ENCODE peak calls at places on chromosomes 12 and 14, in nine cellular contexts. One of them, this sample, is unnamed.

GRCh38 chr12:1173806-1174617 is 183.0 kb downstream of the ERC1 start:
- DNase-seq in CD4-positive, alpha-beta memory T cell: peak
- DNase-seq in AG04450: no peak
- DNase-seq in NCI-H524 treated with DMSO at 0.1 percent for 48 hours: peak
- DNase-seq in RPMI8226: peak
- DNase-seq in posterior cingulate gyrus: no peak
- DNase-seq in NCI-H1105: peak
- DNase-seq in AG08395: no peak
- DNase-seq in T-helper 9 cell: no peak
- DNase-seq in this sample: no peak

GRCh38 chr14:77290705-77291104 is 19.7 kb upstream of the NGB start:
- DNase-seq in CD4-positive, alpha-beta memory T cell: no peak
- DNase-seq in AG04450: peak
- DNase-seq in NCI-H524 treated with DMSO at 0.1 percent for 48 hours: no peak
- DNase-seq in RPMI8226: no peak
- DNase-seq in posterior cingulate gyrus: no peak
- DNase-seq in NCI-H1105: no peak
- DNase-seq in AG08395: peak
- DNase-seq in T-helper 9 cell: no peak
- DNase-seq in this sample: no peak

GRCh38 chr12:64682572-64683277 is 72.4 kb downstream of the RASSF3 start:
- DNase-seq in CD4-positive, alpha-beta memory T cell: no peak
- DNase-seq in AG04450: peak
- DNase-seq in NCI-H524 treated with DMSO at 0.1 percent for 48 hours: peak
- DNase-seq in RPMI8226: no peak
- DNase-seq in posterior cingulate gyrus: no peak
- DNase-seq in NCI-H1105: no peak
- DNase-seq in AG08395: peak
- DNase-seq in T-helper 9 cell: no peak
- DNase-seq in this sample: peak

GRCh38 chr12:48441122-48441521 is 31.2 kb upstream of the ANP32D start:
- DNase-seq in CD4-positive, alpha-beta memory T cell: no peak
- DNase-seq in AG04450: no peak
- DNase-seq in NCI-H524 treated with DMSO at 0.1 percent for 48 hours: no peak
- DNase-seq in RPMI8226: no peak
- DNase-seq in posterior cingulate gyrus: no peak
- DNase-seq in NCI-H1105: no peak
- DNase-seq in AG08395: no peak
- DNase-seq in T-helper 9 cell: no peak
- DNase-seq in this sample: no peak

GRCh38 chr14:35750202-35750904 is 58.7 kb downstream of the RALGAPA1 start:
- DNase-seq in CD4-positive, alpha-beta memory T cell: no peak
- DNase-seq in AG04450: no peak
- DNase-seq in NCI-H524 treated with DMSO at 0.1 percent for 48 hours: no peak
- DNase-seq in RPMI8226: no peak
- DNase-seq in posterior cingulate gyrus: no peak
- DNase-seq in NCI-H1105: no peak
- DNase-seq in AG08395: no peak
- DNase-seq in T-helper 9 cell: no peak
- DNase-seq in this sample: no peak

GRCh38 chr14:41824441-41824840 is 217.8 kb downstream of the LRFN5 start:
- DNase-seq in CD4-positive, alpha-beta memory T cell: no peak
- DNase-seq in AG04450: no peak
- DNase-seq in NCI-H524 treated with DMSO at 0.1 percent for 48 hours: no peak
- DNase-seq in RPMI8226: no peak
- DNase-seq in posterior cingulate gyrus: no peak
- DNase-seq in NCI-H1105: no peak
- DNase-seq in AG08395: no peak
- DNase-seq in T-helper 9 cell: no peak
- DNase-seq in this sample: no peak

GRCh38 chr12:46647034-46647433 is 178.8 kb downstream of the SLC38A4 start:
- DNase-seq in CD4-positive, alpha-beta memory T cell: no peak
- DNase-seq in AG04450: no peak
- DNase-seq in NCI-H524 treated with DMSO at 0.1 percent for 48 hours: no peak
- DNase-seq in RPMI8226: no peak
- DNase-seq in posterior cingulate gyrus: no peak
- DNase-seq in NCI-H1105: no peak
- DNase-seq in AG08395: no peak
- DNase-seq in T-helper 9 cell: no peak
- DNase-seq in this sample: no peak

GRCh38 chr12:91685917-91686316 is 459.7 kb downstream of the BTG1 start:
- DNase-seq in CD4-positive, alpha-beta memory T cell: no peak
- DNase-seq in AG04450: no peak
- DNase-seq in NCI-H524 treated with DMSO at 0.1 percent for 48 hours: no peak
- DNase-seq in RPMI8226: no peak
- DNase-seq in posterior cingulate gyrus: no peak
- DNase-seq in NCI-H1105: no peak
- DNase-seq in AG08395: no peak
- DNase-seq in T-helper 9 cell: no peak
- DNase-seq in this sample: no peak

GRCh38 chr12:14111230-14111865 is 129.9 kb upstream of the GRIN2B start:
- DNase-seq in CD4-positive, alpha-beta memory T cell: no peak
- DNase-seq in AG04450: no peak
- DNase-seq in NCI-H524 treated with DMSO at 0.1 percent for 48 hours: no peak
- DNase-seq in RPMI8226: peak
- DNase-seq in posterior cingulate gyrus: no peak
- DNase-seq in NCI-H1105: no peak
- DNase-seq in AG08395: no peak
- DNase-seq in T-helper 9 cell: no peak
- DNase-seq in this sample: no peak

GRCh38 chr12:21774358-21775129 is at the start of gene KCNJ8:
- DNase-seq in CD4-positive, alpha-beta memory T cell: no peak
- DNase-seq in AG04450: peak
- DNase-seq in NCI-H524 treated with DMSO at 0.1 percent for 48 hours: peak
- DNase-seq in RPMI8226: no peak
- DNase-seq in posterior cingulate gyrus: peak
- DNase-seq in NCI-H1105: peak
- DNase-seq in AG08395: no peak
- DNase-seq in T-helper 9 cell: no peak
- DNase-seq in this sample: peak

GRCh38 chr12:108905725-108906124 is 25.8 kb downstream of the DAO start:
- DNase-seq in CD4-positive, alpha-beta memory T cell: no peak
- DNase-seq in AG04450: no peak
- DNase-seq in NCI-H524 treated with DMSO at 0.1 percent for 48 hours: no peak
- DNase-seq in RPMI8226: no peak
- DNase-seq in posterior cingulate gyrus: no peak
- DNase-seq in NCI-H1105: no peak
- DNase-seq in AG08395: no peak
- DNase-seq in T-helper 9 cell: no peak
- DNase-seq in this sample: no peak

GRCh38 chr12:86230516-86231146 is 25.6 kb downstream of the MGAT4C start:
- DNase-seq in CD4-positive, alpha-beta memory T cell: no peak
- DNase-seq in AG04450: no peak
- DNase-seq in NCI-H524 treated with DMSO at 0.1 percent for 48 hours: no peak
- DNase-seq in RPMI8226: no peak
- DNase-seq in posterior cingulate gyrus: no peak
- DNase-seq in NCI-H1105: no peak
- DNase-seq in AG08395: no peak
- DNase-seq in T-helper 9 cell: no peak
- DNase-seq in this sample: no peak

GRCh38 chr14:81728447-81728846 is 194.8 kb upstream of the SEL1L start:
- DNase-seq in CD4-positive, alpha-beta memory T cell: no peak
- DNase-seq in AG04450: no peak
- DNase-seq in NCI-H524 treated with DMSO at 0.1 percent for 48 hours: no peak
- DNase-seq in RPMI8226: no peak
- DNase-seq in posterior cingulate gyrus: no peak
- DNase-seq in NCI-H1105: no peak
- DNase-seq in AG08395: no peak
- DNase-seq in T-helper 9 cell: no peak
- DNase-seq in this sample: no peak

GRCh38 chr14:67510121-67510520 is 21.6 kb upstream of the TMEM229B start:
- DNase-seq in CD4-positive, alpha-beta memory T cell: no peak
- DNase-seq in AG04450: no peak
- DNase-seq in NCI-H524 treated with DMSO at 0.1 percent for 48 hours: no peak
- DNase-seq in RPMI8226: no peak
- DNase-seq in posterior cingulate gyrus: no peak
- DNase-seq in NCI-H1105: no peak
- DNase-seq in AG08395: peak
- DNase-seq in T-helper 9 cell: no peak
- DNase-seq in this sample: no peak

GRCh38 chr12:115506822-115507629 is 770.5 kb downstream of the MED13L start:
- DNase-seq in CD4-positive, alpha-beta memory T cell: no peak
- DNase-seq in AG04450: no peak
- DNase-seq in NCI-H524 treated with DMSO at 0.1 percent for 48 hours: no peak
- DNase-seq in RPMI8226: no peak
- DNase-seq in posterior cingulate gyrus: no peak
- DNase-seq in NCI-H1105: no peak
- DNase-seq in AG08395: no peak
- DNase-seq in T-helper 9 cell: no peak
- DNase-seq in this sample: no peak

GRCh38 chr12:99390707-99391106 is 256.8 kb upstream of the GARIN6 start:
- DNase-seq in CD4-positive, alpha-beta memory T cell: no peak
- DNase-seq in AG04450: no peak
- DNase-seq in NCI-H524 treated with DMSO at 0.1 percent for 48 hours: no peak
- DNase-seq in RPMI8226: no peak
- DNase-seq in posterior cingulate gyrus: no peak
- DNase-seq in NCI-H1105: no peak
- DNase-seq in AG08395: peak
- DNase-seq in T-helper 9 cell: no peak
- DNase-seq in this sample: no peak

GRCh38 chr12:32444895-32445294 is 45.5 kb downstream of the FGD4 start:
- DNase-seq in CD4-positive, alpha-beta memory T cell: no peak
- DNase-seq in AG04450: no peak
- DNase-seq in NCI-H524 treated with DMSO at 0.1 percent for 48 hours: no peak
- DNase-seq in RPMI8226: peak
- DNase-seq in posterior cingulate gyrus: no peak
- DNase-seq in NCI-H1105: peak
- DNase-seq in AG08395: peak
- DNase-seq in T-helper 9 cell: no peak
- DNase-seq in this sample: peak

GRCh38 chr14:60508363-60508706 is 611 bp upstream of the SIX6 start:
- DNase-seq in CD4-positive, alpha-beta memory T cell: no peak
- DNase-seq in AG04450: no peak
- DNase-seq in NCI-H524 treated with DMSO at 0.1 percent for 48 hours: no peak
- DNase-seq in RPMI8226: no peak
- DNase-seq in posterior cingulate gyrus: no peak
- DNase-seq in NCI-H1105: no peak
- DNase-seq in AG08395: no peak
- DNase-seq in T-helper 9 cell: no peak
- DNase-seq in this sample: no peak

GRCh38 chr14:104941508-104942365 is 17.1 kb downstream of the PLD4 start:
- DNase-seq in CD4-positive, alpha-beta memory T cell: no peak
- DNase-seq in AG04450: no peak
- DNase-seq in NCI-H524 treated with DMSO at 0.1 percent for 48 hours: no peak
- DNase-seq in RPMI8226: no peak
- DNase-seq in posterior cingulate gyrus: no peak
- DNase-seq in NCI-H1105: no peak
- DNase-seq in AG08395: no peak
- DNase-seq in T-helper 9 cell: no peak
- DNase-seq in this sample: no peak

GRCh38 chr14:20997564-20997963 is 1.5 kb upstream of the SLC39A2 start:
- DNase-seq in CD4-positive, alpha-beta memory T cell: no peak
- DNase-seq in AG04450: no peak
- DNase-seq in NCI-H524 treated with DMSO at 0.1 percent for 48 hours: no peak
- DNase-seq in RPMI8226: no peak
- DNase-seq in posterior cingulate gyrus: no peak
- DNase-seq in NCI-H1105: no peak
- DNase-seq in AG08395: no peak
- DNase-seq in T-helper 9 cell: no peak
- DNase-seq in this sample: no peak

This sample was measured in AG08396.